ENCODE peak calls at places on chromosomes 6 and 20, in ten cellular contexts. A is MM.1S, F is AG04450, H is GM13977, I is colonic mucosa, X is progenitor cell of endocrine pancreas, U is left ventricle myocardium inferior, Q is BE2C, M is IMR-90, B is astrocyte of the cerebellum. E is an unnamed sample.

GRCh38 chr20:23082846-23083552 is 3.1 kb downstream of the CD93 start:
- DNase-seq in A (no peak), F (no peak), H (no peak), I (no peak), X (no peak), U (no peak), Q (no peak), M (no peak), B (no peak), E (no peak)

GRCh38 chr6:25016311-25016710 is 80.6 kb upstream of the RIPOR2 start:
- DNase-seq in A (no peak), F (no peak), H (no peak), I (no peak), X (no peak), U (no peak), Q (no peak), M (no peak), B (no peak), E (no peak)

GRCh38 chr6:158233214-158233795 is 65.2 kb downstream of the GTF2H5 start:
- DNase-seq in A (no peak), F (no peak), H (peak), I (peak), X (no peak), U (no peak), Q (peak), M (no peak), B (no peak), E (peak)

GRCh38 chr6:4794140-4794707 is 18.0 kb downstream of the CDYL start:
- DNase-seq in A (no peak), F (no peak), H (no peak), I (peak), X (no peak), U (peak), Q (no peak), M (no peak), B (no peak), E (no peak)

GRCh38 chr20:17226410-17227198 is at the start of gene PCSK2:
- DNase-seq in A (no peak), F (peak), H (no peak), I (no peak), X (peak), U (peak), Q (peak), M (peak), B (peak), E (peak)

GRCh38 chr6:49121970-49122369 is 341.1 kb downstream of the MMUT start:
- DNase-seq in A (no peak), F (no peak), H (no peak), I (no peak), X (no peak), U (no peak), Q (no peak), M (no peak), B (no peak), E (no peak)

GRCh38 chr20:16158976-16159286 is 414.3 kb downstream of the KIF16B start:
- DNase-seq in A (no peak), F (no peak), H (no peak), I (no peak), X (no peak), U (no peak), Q (no peak), M (no peak), B (no peak), E (no peak)

GRCh38 chr6:3421763-3422456 is 34.9 kb downstream of the SLC22A23 start:
- DNase-seq in A (no peak), F (no peak), H (no peak), I (no peak), X (no peak), U (no peak), Q (no peak), M (peak), B (peak), E (no peak)

GRCh38 chr6:157761926-157762325 is 61.1 kb upstream of the SNX9 start:
- DNase-seq in A (no peak), F (no peak), H (no peak), I (no peak), X (no peak), U (no peak), Q (no peak), M (no peak), B (no peak), E (no peak)

GRCh38 chr6:30074331-30075093 is 1.1 kb downstream of the RNF39 start:
- DNase-seq in A (no peak), F (no peak), H (no peak), I (peak), X (no peak), U (no peak), Q (no peak), M (no peak), B (no peak), E (peak)

GRCh38 chr6:2275207-2275891 is 29.9 kb upstream of the GMDS start:
- DNase-seq in A (no peak), F (peak), H (no peak), I (no peak), X (no peak), U (no peak), Q (no peak), M (peak), B (no peak), E (no peak)

GRCh38 chr6:144349690-144350132 is 64.6 kb downstream of the UTRN start:
- DNase-seq in A (peak), F (no peak), H (peak), I (no peak), X (no peak), U (no peak), Q (no peak), M (peak), B (peak), E (no peak)

GRCh38 chr6:139240161-139241010 is 51.4 kb downstream of the TXLNB start:
- DNase-seq in A (no peak), F (peak), H (no peak), I (peak), X (no peak), U (no peak), Q (no peak), M (peak), B (peak), E (no peak)

GRCh38 chr6:119326291-119327005 is 23.1 kb downstream of the MAN1A1 start:
- DNase-seq in A (no peak), F (no peak), H (no peak), I (no peak), X (no peak), U (no peak), Q (no peak), M (no peak), B (no peak), E (no peak)

GRCh38 chr6:106149472-106150069 is 63.4 kb downstream of the PRDM1 start:
- DNase-seq in A (peak), F (no peak), H (peak), I (no peak), X (no peak), U (no peak), Q (no peak), M (no peak), B (no peak), E (no peak)

GRCh38 chr6:27091661-27092315 is 155.7 kb upstream of the PRSS16 start:
- DNase-seq in A (peak), F (peak), H (peak), I (no peak), X (no peak), U (no peak), Q (peak), M (peak), B (peak), E (no peak)

GRCh38 chr6:17965397-17965796 is 22.0 kb downstream of the KIF13A start:
- DNase-seq in A (no peak), F (no peak), H (no peak), I (no peak), X (no peak), U (no peak), Q (no peak), M (peak), B (no peak), E (no peak)

GRCh38 chr6:6820688-6821238 is 232.2 kb downstream of the LY86 start:
- DNase-seq in A (no peak), F (no peak), H (no peak), I (peak), X (no peak), U (no peak), Q (no peak), M (no peak), B (no peak), E (no peak)

GRCh38 chr6:134532694-134533624 is 215.0 kb upstream of the SGK1 start:
- DNase-seq in A (no peak), F (no peak), H (no peak), I (no peak), X (no peak), U (no peak), Q (no peak), M (no peak), B (no peak), E (no peak)

GRCh38 chr6:160048471-160048870 is 73.1 kb upstream of the SLC22A1 start:
- DNase-seq in A (no peak), F (no peak), H (no peak), I (no peak), X (no peak), U (no peak), Q (no peak), M (no peak), B (no peak), E (no peak)
- TF ChIP-seq CTCF in A (no peak), F (no peak), H (no peak), I (no peak), X (no peak), U (no peak), Q (no peak), M (no peak), B (no peak), E (no peak)

DNA sequence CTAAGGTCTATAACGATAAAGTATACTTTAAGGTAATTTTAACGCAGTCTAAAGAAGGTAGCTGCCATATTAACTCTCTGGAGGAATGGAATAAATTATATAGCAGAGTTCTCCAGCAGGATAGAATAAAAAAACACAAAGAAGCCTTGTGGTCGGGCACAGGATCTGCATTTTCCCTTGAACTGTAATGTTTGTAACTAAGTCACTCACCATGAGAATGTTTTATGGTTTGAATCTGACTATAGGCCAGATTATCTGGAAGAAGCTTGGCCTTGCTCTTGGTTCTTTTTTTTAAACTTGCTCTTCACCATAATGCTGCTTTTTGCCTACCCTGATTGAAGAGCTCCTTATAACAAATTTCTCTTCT is 238.8 kb upstream of the NOX3 start:
- DNase-seq in A (no peak), F (no peak), H (no peak), I (no peak), X (no peak), U (no peak), Q (no peak), M (no peak), B (no peak), E (no peak)
- TF ChIP-seq CTCF in A (no peak), F (no peak), H (no peak), I (no peak), X (no peak), U (no peak), Q (no peak), M (no peak), B (no peak), E (no peak)

GRCh38 chr20:5002077-5002413 is 735 bp upstream of the SLC23A2 start:
- DNase-seq in A (peak), F (no peak), H (peak), I (peak), X (no peak), U (peak), Q (peak), M (no peak), B (no peak), E (peak)
- TF ChIP-seq CTCF in A (no peak), F (no peak), H (no peak), I (no peak), X (no peak), U (no peak), Q (no peak), M (no peak), B (no peak), E (no peak)

GRCh38 chr20:51625105-51625504 is 82.6 kb upstream of the NFATC2 start:
- DNase-seq in A (no peak), F (no peak), H (no peak), I (no peak), X (no peak), U (no peak), Q (no peak), M (no peak), B (no peak), E (no peak)

GRCh38 chr20:51622004-51622874 is 79.7 kb upstream of the NFATC2 start:
- DNase-seq in A (no peak), F (no peak), H (no peak), I (no peak), X (no peak), U (no peak), Q (no peak), M (no peak), B (no peak), E (no peak)

GRCh38 chr20:51628533-51629398 is 86.2 kb upstream of the NFATC2 start:
- DNase-seq in A (no peak), F (no peak), H (no peak), I (no peak), X (no peak), U (no peak), Q (no peak), M (peak), B (peak), E (no peak)

GRCh38 chr20:51623255-51623654 is 80.7 kb upstream of the NFATC2 start:
- DNase-seq in A (no peak), F (no peak), H (no peak), I (no peak), X (no peak), U (no peak), Q (no peak), M (no peak), B (no peak), E (no peak)

GRCh38 chr20:51624157-51624731 is 81.7 kb upstream of the NFATC2 start:
- DNase-seq in A (peak), F (no peak), H (peak), I (peak), X (peak), U (peak), Q (peak), M (peak), B (peak), E (peak)
- TF ChIP-seq CTCF in A (peak), F (peak), H (peak), I (peak), X (peak), U (peak), Q (peak), M (peak), B (peak), E (peak)

GRCh38 chr20:46609043-46609442 is 42.2 kb downstream of the SLC13A3 start:
- DNase-seq in A (no peak), F (no peak), H (no peak), I (no peak), X (no peak), U (no peak), Q (no peak), M (no peak), B (no peak), E (no peak)

GRCh38 chr20:46605978-46606816 is 45.1 kb downstream of the SLC13A3 start:
- DNase-seq in A (no peak), F (no peak), H (no peak), I (no peak), X (no peak), U (no peak), Q (no peak), M (no peak), B (no peak), E (no peak)

GRCh38 chr20:46607191-46607848 is 43.9 kb downstream of the SLC13A3 start:
- DNase-seq in A (no peak), F (no peak), H (no peak), I (no peak), X (no peak), U (no peak), Q (no peak), M (no peak), B (no peak), E (no peak)

GRCh38 chr20:46606817-46607190 is 44.5 kb downstream of the SLC13A3 start:
- DNase-seq in A (no peak), F (no peak), H (no peak), I (no peak), X (no peak), U (no peak), Q (no peak), M (no peak), B (no peak), E (no peak)

DNA sequence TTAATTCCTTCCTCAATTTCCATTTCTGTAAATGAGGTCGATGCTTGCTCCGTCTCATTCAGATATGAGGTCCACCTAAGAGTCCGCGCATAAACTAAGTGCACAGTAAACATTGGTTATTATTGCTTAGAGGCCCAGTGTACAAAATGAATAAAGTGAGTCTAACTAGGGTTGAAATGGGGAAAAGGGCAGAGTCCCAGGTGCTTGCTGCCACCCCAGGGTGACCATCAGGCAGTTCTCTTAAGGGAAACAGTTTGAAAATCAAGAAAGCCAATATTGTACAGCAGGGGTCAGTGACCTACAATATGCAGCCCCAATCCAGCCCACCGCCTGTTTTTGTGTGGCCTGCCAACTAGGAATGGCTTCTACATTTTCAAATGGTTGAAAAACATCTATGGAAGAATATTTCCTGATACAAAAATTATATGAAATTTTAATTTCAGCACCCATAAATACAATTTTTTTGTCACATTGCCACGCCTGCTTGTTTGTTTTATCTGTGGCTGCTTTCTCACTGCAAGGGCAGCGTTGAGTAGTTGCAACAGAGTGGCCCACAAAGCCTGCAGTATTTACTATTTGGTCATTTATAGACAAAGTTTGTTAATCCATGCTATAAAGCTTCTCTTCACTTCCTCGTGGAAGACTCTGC is 43.3 kb downstream of the SLC13A3 start:
- DNase-seq in A (no peak), F (no peak), H (no peak), I (no peak), X (no peak), U (no peak), Q (no peak), M (no peak), B (no peak), E (no peak)
- TF ChIP-seq CTCF in A (no peak), F (no peak), H (no peak), I (no peak), X (no peak), U (no peak), Q (no peak), M (no peak), B (no peak), E (no peak)

GRCh38 chr6:13384966-13385365 is 56.6 kb upstream of the TBC1D7 start:
- DNase-seq in A (no peak), F (no peak), H (no peak), I (no peak), X (no peak), U (no peak), Q (peak), M (no peak), B (no peak), E (no peak)

GRCh38 chr6:13378669-13379590 is 50.6 kb upstream of the TBC1D7 start:
- DNase-seq in A (peak), F (no peak), H (no peak), I (peak), X (no peak), U (no peak), Q (no peak), M (no peak), B (no peak), E (no peak)

GRCh38 chr6:13384506-13384905 is 56.2 kb upstream of the TBC1D7 start:
- DNase-seq in A (no peak), F (no peak), H (no peak), I (no peak), X (no peak), U (no peak), Q (no peak), M (no peak), B (no peak), E (no peak)

GRCh38 chr6:13380761-13381160 is 52.4 kb upstream of the TBC1D7 start:
- DNase-seq in A (no peak), F (no peak), H (no peak), I (no peak), X (no peak), U (no peak), Q (no peak), M (no peak), B (no peak), E (no peak)

GRCh38 chr6:13383280-13384163 is 55.2 kb upstream of the TBC1D7 start:
- DNase-seq in A (peak), F (no peak), H (peak), I (no peak), X (no peak), U (no peak), Q (no peak), M (peak), B (no peak), E (no peak)
- TF ChIP-seq CTCF in A (peak), F (peak), H (peak), I (no peak), X (no peak), U (peak), Q (no peak), M (peak), B (no peak), E (no peak)